ENCODE peak calls at places on chromosomes 7 and 10, in four cellular contexts. One of them, this sample, is unnamed.

GRCh38 chr7:45162943-45163691 is 5.5 kb downstream of the RAMP3 start:
- DNase-seq in psoas muscle: no peak
- DNase-seq in CD8-positive, alpha-beta T cell: no peak
- DNase-seq in trophoblast cell: no peak
- DNase-seq in this sample: peak

GRCh38 chr10:17229717-17229966 is 1.6 kb downstream of the VIM start:
- DNase-seq in psoas muscle: no peak
- DNase-seq in CD8-positive, alpha-beta T cell: no peak
- DNase-seq in trophoblast cell: no peak
- DNase-seq in this sample: peak

GRCh38 chr10:119687192-119688032 is 36.2 kb downstream of the BAG3 start:
- DNase-seq in psoas muscle: no peak
- DNase-seq in CD8-positive, alpha-beta T cell: no peak
- DNase-seq in trophoblast cell: no peak
- DNase-seq in this sample: no peak

GRCh38 chr10:18700555-18700850 is 41.3 kb downstream of the ARL5B start:
- DNase-seq in psoas muscle: no peak
- DNase-seq in CD8-positive, alpha-beta T cell: no peak
- DNase-seq in trophoblast cell: no peak
- DNase-seq in this sample: no peak

GRCh38 chr7:40715053-40715430 is 580.2 kb downstream of the SUGCT start:
- DNase-seq in psoas muscle: no peak
- DNase-seq in CD8-positive, alpha-beta T cell: no peak
- DNase-seq in trophoblast cell: no peak
- DNase-seq in this sample: no peak

GRCh38 chr10:48251525-48252353 is 22.8 kb downstream of the FRMPD2 start:
- DNase-seq in psoas muscle: no peak
- DNase-seq in CD8-positive, alpha-beta T cell: no peak
- DNase-seq in trophoblast cell: peak
- DNase-seq in this sample: no peak

GRCh38 chr7:40859076-40859475 is 724.3 kb downstream of the SUGCT start:
- DNase-seq in psoas muscle: no peak
- DNase-seq in CD8-positive, alpha-beta T cell: no peak
- DNase-seq in trophoblast cell: no peak
- DNase-seq in this sample: no peak

GRCh38 chr10:34256216-34256615 is 558.9 kb downstream of the PARD3 start:
- DNase-seq in psoas muscle: no peak
- DNase-seq in CD8-positive, alpha-beta T cell: no peak
- DNase-seq in trophoblast cell: no peak
- DNase-seq in this sample: no peak

GRCh38 chr7:79339208-79339925 is 114.1 kb downstream of the MAGI2 start:
- DNase-seq in psoas muscle: no peak
- DNase-seq in CD8-positive, alpha-beta T cell: no peak
- DNase-seq in trophoblast cell: no peak
- DNase-seq in this sample: no peak

GRCh38 chr7:92228100-92228499 is 17.6 kb downstream of the KRIT1 start:
- DNase-seq in psoas muscle: no peak
- DNase-seq in CD8-positive, alpha-beta T cell: no peak
- DNase-seq in trophoblast cell: no peak
- DNase-seq in this sample: no peak

GRCh38 chr10:70799124-70799523 is 13.9 kb upstream of the TBATA start:
- DNase-seq in psoas muscle: no peak
- DNase-seq in CD8-positive, alpha-beta T cell: no peak
- DNase-seq in trophoblast cell: no peak
- DNase-seq in this sample: no peak

GRCh38 chr7:29611941-29612527 is 48.4 kb downstream of the PRR15 start:
- DNase-seq in psoas muscle: no peak
- DNase-seq in CD8-positive, alpha-beta T cell: no peak
- DNase-seq in trophoblast cell: no peak
- DNase-seq in this sample: no peak

DNA sequence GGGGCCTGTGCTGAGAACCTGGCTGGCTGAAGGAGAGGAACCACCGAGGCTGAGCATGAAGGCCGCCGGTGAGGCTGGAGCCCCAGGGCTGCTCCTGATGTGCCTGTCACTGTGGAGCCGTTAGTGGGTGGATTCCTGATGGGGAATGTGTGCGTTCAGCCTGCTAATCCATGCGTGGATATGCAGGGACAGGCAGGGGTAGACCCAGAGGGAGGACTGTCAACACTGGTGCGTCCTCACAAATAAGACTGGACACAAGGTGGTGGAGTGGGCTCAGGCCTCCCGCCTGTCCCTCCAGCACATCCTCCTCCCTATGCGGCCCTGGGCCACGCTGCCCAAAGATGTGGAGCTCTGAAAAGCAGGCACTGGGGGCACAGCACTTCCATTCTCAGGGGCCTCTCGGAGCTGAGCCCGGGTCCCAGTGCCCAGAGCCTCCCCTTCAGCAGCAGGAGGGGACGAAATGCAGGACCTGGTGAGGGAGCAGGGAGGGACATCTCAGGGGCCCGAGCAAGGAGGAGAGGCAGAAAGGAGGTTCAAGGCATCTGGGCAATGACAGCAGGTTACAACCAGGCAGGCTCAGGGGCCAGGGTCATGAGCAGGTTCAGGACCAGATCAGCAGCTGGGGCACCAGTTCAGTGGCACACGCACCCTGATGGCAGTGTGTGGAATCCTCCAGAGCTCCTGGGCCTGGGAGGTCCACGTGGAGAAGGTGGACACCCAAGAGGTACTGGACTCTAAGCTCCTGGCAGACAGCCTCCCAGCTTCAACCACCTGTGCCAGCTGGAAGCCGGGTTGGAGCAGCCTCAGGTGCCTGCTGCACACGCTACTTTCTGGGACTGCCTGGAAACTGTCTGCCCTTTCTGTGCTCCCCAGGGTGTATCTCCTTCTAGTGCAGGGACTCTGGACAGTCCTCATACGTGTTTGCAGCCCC is 33.5 kb upstream of the ANTXRL start:
- DNase-seq in psoas muscle: no peak
- DNase-seq in CD8-positive, alpha-beta T cell: no peak
- DNase-seq in trophoblast cell: no peak
- DNase-seq in this sample: no peak
- H3K27ac ChIP-seq in psoas muscle: no peak
- H3K27ac ChIP-seq in CD8-positive, alpha-beta T cell: no peak
- H3K27ac ChIP-seq in trophoblast cell: no peak
- H3K27ac ChIP-seq in this sample: no peak

GRCh38 chr10:30550967-30551815 is 78.4 kb downstream of the LYZL2 start:
- DNase-seq in psoas muscle: no peak
- DNase-seq in CD8-positive, alpha-beta T cell: no peak
- DNase-seq in trophoblast cell: no peak
- DNase-seq in this sample: no peak

GRCh38 chr10:30553625-30554442 is 75.7 kb downstream of the LYZL2 start:
- DNase-seq in psoas muscle: peak
- DNase-seq in CD8-positive, alpha-beta T cell: no peak
- DNase-seq in trophoblast cell: peak
- DNase-seq in this sample: peak

GRCh38 chr10:30555465-30555864 is 74.1 kb downstream of the LYZL2 start:
- DNase-seq in psoas muscle: no peak
- DNase-seq in CD8-positive, alpha-beta T cell: no peak
- DNase-seq in trophoblast cell: no peak
- DNase-seq in this sample: no peak

GRCh38 chr10:30554443-30554831 is 75.1 kb downstream of the LYZL2 start:
- DNase-seq in psoas muscle: no peak
- DNase-seq in CD8-positive, alpha-beta T cell: no peak
- DNase-seq in trophoblast cell: no peak
- DNase-seq in this sample: no peak

GRCh38 chr10:30553018-30553624 is 76.4 kb downstream of the LYZL2 start:
- DNase-seq in psoas muscle: no peak
- DNase-seq in CD8-positive, alpha-beta T cell: no peak
- DNase-seq in trophoblast cell: no peak
- DNase-seq in this sample: no peak
- H3K27ac ChIP-seq in psoas muscle: peak
- H3K27ac ChIP-seq in CD8-positive, alpha-beta T cell: no peak
- H3K27ac ChIP-seq in trophoblast cell: no peak
- H3K27ac ChIP-seq in this sample: peak

GRCh38 chr10:88880287-88881094 is 446 bp downstream of the STAMBPL1 start:
- DNase-seq in psoas muscle: peak
- DNase-seq in CD8-positive, alpha-beta T cell: peak
- DNase-seq in trophoblast cell: peak
- DNase-seq in this sample: peak

GRCh38 chr10:88881922-88882645 is 2.0 kb downstream of the STAMBPL1 start:
- DNase-seq in psoas muscle: no peak
- DNase-seq in CD8-positive, alpha-beta T cell: no peak
- DNase-seq in trophoblast cell: no peak
- DNase-seq in this sample: no peak

GRCh38 chr10:88881335-88881734 is 1.3 kb downstream of the STAMBPL1 start:
- DNase-seq in psoas muscle: no peak
- DNase-seq in CD8-positive, alpha-beta T cell: no peak
- DNase-seq in trophoblast cell: no peak
- DNase-seq in this sample: no peak

GRCh38 chr10:88886557-88886956 is 6.5 kb downstream of the STAMBPL1 start:
- DNase-seq in psoas muscle: no peak
- DNase-seq in CD8-positive, alpha-beta T cell: no peak
- DNase-seq in trophoblast cell: no peak
- DNase-seq in this sample: no peak

DNA sequence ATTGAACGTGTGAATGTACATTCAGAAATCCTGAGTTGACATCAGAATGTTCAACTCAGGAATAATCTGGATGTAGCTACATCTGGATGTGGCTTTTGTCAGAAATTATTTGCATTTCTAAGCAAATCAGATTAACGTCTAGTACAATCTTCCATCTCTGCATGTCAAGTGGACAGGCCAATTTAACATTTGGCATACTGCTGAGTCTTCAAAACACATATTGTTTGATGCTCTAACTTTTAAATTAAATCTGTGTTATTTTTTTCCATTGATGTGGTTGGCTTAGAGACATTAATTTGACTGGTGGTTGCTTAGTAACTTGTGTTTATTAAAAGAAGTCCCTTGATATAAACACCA is 3.4 kb downstream of the STAMBPL1 start:
- DNase-seq in psoas muscle: no peak
- DNase-seq in CD8-positive, alpha-beta T cell: no peak
- DNase-seq in trophoblast cell: no peak
- DNase-seq in this sample: no peak
- H3K27ac ChIP-seq in psoas muscle: no peak
- H3K27ac ChIP-seq in CD8-positive, alpha-beta T cell: no peak
- H3K27ac ChIP-seq in trophoblast cell: no peak
- H3K27ac ChIP-seq in this sample: peak

DNA sequence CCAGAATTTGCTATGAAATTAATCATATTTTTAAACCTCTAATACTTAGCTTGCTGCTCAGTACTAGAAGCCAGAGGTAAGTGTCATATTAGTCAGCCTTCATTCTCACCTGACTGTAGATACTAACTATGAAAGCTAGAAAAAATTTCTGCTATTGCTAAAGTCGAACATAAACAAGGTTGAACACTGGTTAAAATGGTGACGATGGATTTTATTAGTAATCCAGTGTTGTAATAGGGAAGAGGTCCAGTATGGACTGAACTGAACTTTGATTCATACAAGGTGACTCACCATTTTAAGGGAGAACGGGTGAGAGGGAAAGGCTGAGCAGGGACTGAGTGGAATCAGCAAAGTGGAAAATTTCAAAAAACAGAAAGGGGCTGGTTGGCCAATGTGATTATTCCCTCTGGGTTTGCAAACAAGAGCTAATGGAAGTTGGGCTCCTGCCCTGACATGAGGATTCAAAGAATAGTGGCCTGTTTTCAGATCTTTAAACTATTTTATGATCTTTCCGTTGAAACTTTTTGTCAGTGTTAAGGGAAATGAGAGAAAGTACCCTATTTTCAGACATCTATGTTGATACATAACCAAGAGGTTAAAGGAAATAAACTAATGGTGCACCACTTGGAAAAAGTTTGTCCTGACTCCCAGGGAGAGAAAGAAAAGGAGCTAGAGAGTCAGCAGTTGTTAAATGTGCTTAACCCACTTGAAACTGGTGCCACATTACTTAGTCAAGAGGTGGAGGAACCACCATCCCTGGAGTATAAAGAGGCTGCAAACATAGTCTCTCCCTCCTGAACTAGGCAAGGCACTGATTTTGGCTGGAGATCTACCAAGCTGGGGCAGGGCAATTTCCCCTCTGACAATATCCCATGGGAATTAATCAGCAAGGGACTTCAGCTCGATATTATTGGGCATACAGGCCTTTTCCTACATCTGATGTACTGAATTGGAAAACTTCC is 15.3 kb upstream of the AKR1C1 start:
- DNase-seq in psoas muscle: no peak
- DNase-seq in CD8-positive, alpha-beta T cell: no peak
- DNase-seq in trophoblast cell: no peak
- DNase-seq in this sample: peak
- H3K27ac ChIP-seq in psoas muscle: peak
- H3K27ac ChIP-seq in CD8-positive, alpha-beta T cell: no peak
- H3K27ac ChIP-seq in trophoblast cell: no peak
- H3K27ac ChIP-seq in this sample: peak

GRCh38 chr10:31924833-31925232 is 3.8 kb downstream of the ARHGAP12 start:
- DNase-seq in psoas muscle: no peak
- DNase-seq in CD8-positive, alpha-beta T cell: no peak
- DNase-seq in trophoblast cell: no peak
- DNase-seq in this sample: no peak

GRCh38 chr10:31927597-31928530 is 767 bp downstream of the ARHGAP12 start:
- DNase-seq in psoas muscle: peak
- DNase-seq in CD8-positive, alpha-beta T cell: peak
- DNase-seq in trophoblast cell: peak
- DNase-seq in this sample: peak

GRCh38 chr10:31928531-31929259 is at the start of gene ARHGAP12:
- DNase-seq in psoas muscle: peak
- DNase-seq in CD8-positive, alpha-beta T cell: peak
- DNase-seq in trophoblast cell: peak
- DNase-seq in this sample: peak

GRCh38 chr10:31926154-31926553 is 2.5 kb downstream of the ARHGAP12 start:
- DNase-seq in psoas muscle: no peak
- DNase-seq in CD8-positive, alpha-beta T cell: no peak
- DNase-seq in trophoblast cell: no peak
- DNase-seq in this sample: no peak

DNA sequence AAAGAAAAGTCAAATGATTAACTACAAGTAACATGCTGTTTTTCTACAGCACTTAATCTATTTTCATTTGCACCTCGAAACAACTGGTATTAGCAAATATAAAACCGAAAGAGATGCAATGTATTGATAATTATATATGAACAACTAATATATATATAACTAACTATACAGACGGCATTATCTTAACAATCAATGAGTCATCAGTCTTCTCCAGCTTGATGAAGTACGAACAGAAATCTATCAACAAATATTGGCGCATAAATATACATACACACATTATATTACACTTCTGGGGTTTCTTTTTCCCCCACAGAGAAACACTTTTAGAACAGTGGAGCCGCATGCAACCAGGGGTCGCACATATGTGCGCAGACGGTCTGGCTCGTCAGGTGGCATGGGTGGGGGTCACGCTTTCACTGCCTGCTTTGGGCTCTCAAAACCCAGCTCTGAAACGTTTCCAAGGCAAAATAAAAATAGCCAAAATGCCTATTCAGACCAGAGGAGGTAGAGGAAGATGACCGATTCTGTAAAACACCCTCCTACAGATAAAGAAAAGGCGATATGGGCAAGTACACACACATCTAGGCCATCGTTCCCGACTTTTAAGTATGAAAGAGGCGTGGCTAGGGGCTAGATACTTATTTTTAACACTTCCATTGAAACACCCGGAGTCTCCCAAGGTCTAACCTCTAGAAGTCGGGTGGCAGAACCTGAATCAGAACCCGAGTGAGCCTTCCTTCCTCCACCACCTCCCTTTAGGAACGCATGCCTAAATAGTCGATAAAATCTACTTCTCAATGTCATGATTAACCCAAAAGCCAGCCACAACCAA is 1.6 kb downstream of the ARHGAP12 start:
- DNase-seq in psoas muscle: no peak
- DNase-seq in CD8-positive, alpha-beta T cell: no peak
- DNase-seq in trophoblast cell: no peak
- DNase-seq in this sample: no peak
- H3K27ac ChIP-seq in psoas muscle: peak
- H3K27ac ChIP-seq in CD8-positive, alpha-beta T cell: no peak
- H3K27ac ChIP-seq in trophoblast cell: no peak
- H3K27ac ChIP-seq in this sample: peak

GRCh38 chr7:100482728-100483100 is 1.0 kb upstream of the NYAP1 start:
- DNase-seq in psoas muscle: no peak
- DNase-seq in CD8-positive, alpha-beta T cell: no peak
- DNase-seq in trophoblast cell: no peak
- DNase-seq in this sample: no peak
- H3K27ac ChIP-seq in psoas muscle: no peak
- H3K27ac ChIP-seq in CD8-positive, alpha-beta T cell: no peak
- H3K27ac ChIP-seq in trophoblast cell: no peak
- H3K27ac ChIP-seq in this sample: no peak